ENCODE peak calls at places on chromosomes 11 and 22, in seven cellular contexts. C is H1, E is HepG2, Q is GM12878, F is HCT116, Z is K562, Y is SK-N-SH. U is an unnamed sample.

GRCh38 chr11:9069256-9069655 is 22.1 kb downstream of the SCUBE2 start:
- DNase-seq in Y (no peak), C (no peak), Z (no peak), Q (no peak), E (no peak), F (no peak), U (no peak)

GRCh38 chr11:64477675-64478074 is 113.3 kb upstream of the SLC22A12 start:
- DNase-seq in Q (no peak), C (no peak), E (no peak), F (no peak), Y (no peak), Z (no peak), U (no peak)

GRCh38 chr11:128261011-128261421 is 326.3 kb downstream of the ETS1 start:
- DNase-seq in E (no peak), Q (no peak), Z (no peak), F (no peak), C (no peak), Y (no peak), U (no peak)

GRCh38 chr11:64571410-64572091 is 19.5 kb upstream of the SLC22A12 start:
- DNase-seq in Z (peak), E (peak), C (no peak), F (no peak), Y (no peak), Q (no peak), U (no peak)

GRCh38 chr11:61760946-61761345 is 8.5 kb downstream of the MYRF start:
- DNase-seq in F (no peak), Y (no peak), E (no peak), Q (no peak), C (no peak), Z (no peak), U (no peak)

GRCh38 chr11:86743223-86744118 is 56.9 kb upstream of the PRSS23 start:
- DNase-seq in Z (peak), E (peak), Q (no peak), Y (no peak), C (no peak), F (peak), U (peak)

GRCh38 chr11:72897506-72897905 is 83.3 kb downstream of the ATG16L2 start:
- DNase-seq in F (no peak), Q (no peak), C (no peak), Z (no peak), Y (no peak), E (no peak), U (peak)

GRCh38 chr11:131914299-131914902 is 544.0 kb downstream of the NTM start:
- DNase-seq in F (no peak), Y (peak), E (no peak), C (no peak), Q (no peak), Z (no peak), U (no peak)

GRCh38 chr11:103988595-103988969 is 47.9 kb upstream of the DDI1 start:
- DNase-seq in E (no peak), Y (no peak), Z (no peak), F (no peak), Q (no peak), C (no peak), U (no peak)

GRCh38 chr11:111745719-111746504 is 20.3 kb downstream of the PPP2R1B start:
- DNase-seq in Q (no peak), Y (no peak), F (no peak), Z (no peak), C (no peak), E (no peak), U (no peak)

GRCh38 chr22:31313366-31314147 is 21.3 kb upstream of the PIK3IP1 start:
- DNase-seq in F (peak), Y (peak), E (peak), C (peak), Z (peak), Q (no peak), U (no peak)

GRCh38 chr22:22745225-22746060 is 101.0 kb downstream of the GGTLC2 start:
- DNase-seq in E (peak), Q (no peak), Z (peak), F (no peak), Y (peak), C (no peak), U (no peak)

GRCh38 chr11:34053161-34053686 is 1.7 kb downstream of the CAPRIN1 start:
- DNase-seq in F (no peak), Q (no peak), Z (peak), Y (peak), E (peak), C (no peak), U (no peak)

GRCh38 chr11:86416494-86416893 is 41.8 kb downstream of the CCDC81 start:
- DNase-seq in F (no peak), Z (peak), C (no peak), Y (no peak), E (no peak), Q (no peak), U (no peak)

GRCh38 chr22:45441158-45441557 is 27.7 kb downstream of the RIBC2 start:
- DNase-seq in Q (no peak), Y (peak), Z (peak), F (peak), C (no peak), E (peak), U (peak)

GRCh38 chr11:64591257-64592233 is 525 bp downstream of the SLC22A12 start:
- DNase-seq in Z (no peak), C (no peak), E (no peak), Y (no peak), F (no peak), Q (no peak), U (no peak)

DNA sequence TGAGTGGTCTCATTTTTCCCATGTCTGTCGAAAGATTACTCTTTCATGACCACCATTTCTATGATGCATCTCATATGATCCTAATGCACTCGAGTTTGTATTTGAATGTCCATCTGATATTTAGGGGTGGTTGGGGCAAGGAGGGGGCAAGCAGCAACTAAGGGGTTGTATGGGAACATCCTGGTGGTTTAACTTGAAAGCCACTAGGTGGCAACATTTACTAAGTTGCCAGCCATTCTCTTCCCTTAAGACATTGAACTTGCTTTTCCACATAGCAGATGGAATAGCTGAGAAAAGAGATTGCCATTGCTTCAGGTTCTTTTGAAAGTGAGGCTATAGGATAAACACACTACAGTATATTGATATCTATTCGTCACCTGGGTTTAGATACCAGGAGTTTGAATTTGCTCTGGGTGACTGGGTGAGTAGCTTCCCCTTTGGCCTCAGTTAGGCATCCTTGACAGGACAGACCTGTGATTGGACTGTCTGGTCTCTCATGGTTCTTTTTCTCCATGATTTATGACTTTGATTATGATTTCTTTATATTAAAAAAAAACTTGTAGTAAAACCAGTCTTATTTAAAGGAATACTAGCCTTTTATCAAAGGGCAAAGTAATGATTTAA is 32.4 kb downstream of the NF2 start:
- DNase-seq in E (peak), Z (peak), Y (peak), C (no peak), F (peak), Q (peak), U (no peak)
- TF ChIP-seq SIN3A in E (no peak), Z (no peak), Y (no peak), C (no peak), F (no peak), Q (no peak), U (no peak)

GRCh38 chr11:108895579-108896480 is 231.0 kb downstream of the DDX10 start:
- DNase-seq in C (no peak), E (peak), Z (no peak), Q (peak), Y (no peak), F (no peak), U (peak)
- H3K4me3 ChIP-seq in C (no peak), E (no peak), Z (no peak), Q (no peak), Y (peak), F (peak), U (peak)

DNA sequence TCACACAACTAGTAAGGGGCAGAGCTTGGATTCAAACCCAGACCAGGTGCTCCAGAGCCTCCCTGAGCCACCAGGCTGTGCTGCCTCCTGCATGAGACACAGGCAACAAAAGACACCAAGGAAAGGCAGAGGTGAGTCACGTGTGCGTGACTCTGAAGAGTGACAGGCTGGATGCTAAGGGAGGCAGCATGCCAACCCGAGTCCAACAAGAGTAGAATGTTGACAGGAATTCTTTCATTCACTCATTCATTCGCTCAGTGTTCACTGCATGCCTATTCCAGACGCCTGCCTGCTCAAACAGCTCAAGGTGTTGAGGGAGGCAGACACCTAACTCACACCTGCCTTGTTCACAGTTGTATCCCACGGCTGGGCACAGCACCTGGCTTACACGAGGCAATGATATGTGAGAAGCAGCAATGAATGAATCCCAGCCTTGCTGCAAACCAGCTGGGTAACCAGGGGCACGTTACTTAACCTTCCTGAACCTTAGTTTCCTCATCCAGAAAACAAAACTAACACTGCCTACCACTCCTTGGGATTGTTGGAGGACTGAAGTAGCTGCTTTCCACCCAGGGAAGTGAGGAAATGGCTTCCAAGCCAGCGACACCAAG is 73.8 kb upstream of the ARFGAP3 start:
- DNase-seq in Q (no peak), Z (no peak), F (peak), C (no peak), E (peak), Y (no peak), U (no peak)
- TF ChIP-seq SIN3A in Q (no peak), Z (no peak), F (no peak), C (no peak), E (no peak), Y (no peak), U (no peak)

DNA sequence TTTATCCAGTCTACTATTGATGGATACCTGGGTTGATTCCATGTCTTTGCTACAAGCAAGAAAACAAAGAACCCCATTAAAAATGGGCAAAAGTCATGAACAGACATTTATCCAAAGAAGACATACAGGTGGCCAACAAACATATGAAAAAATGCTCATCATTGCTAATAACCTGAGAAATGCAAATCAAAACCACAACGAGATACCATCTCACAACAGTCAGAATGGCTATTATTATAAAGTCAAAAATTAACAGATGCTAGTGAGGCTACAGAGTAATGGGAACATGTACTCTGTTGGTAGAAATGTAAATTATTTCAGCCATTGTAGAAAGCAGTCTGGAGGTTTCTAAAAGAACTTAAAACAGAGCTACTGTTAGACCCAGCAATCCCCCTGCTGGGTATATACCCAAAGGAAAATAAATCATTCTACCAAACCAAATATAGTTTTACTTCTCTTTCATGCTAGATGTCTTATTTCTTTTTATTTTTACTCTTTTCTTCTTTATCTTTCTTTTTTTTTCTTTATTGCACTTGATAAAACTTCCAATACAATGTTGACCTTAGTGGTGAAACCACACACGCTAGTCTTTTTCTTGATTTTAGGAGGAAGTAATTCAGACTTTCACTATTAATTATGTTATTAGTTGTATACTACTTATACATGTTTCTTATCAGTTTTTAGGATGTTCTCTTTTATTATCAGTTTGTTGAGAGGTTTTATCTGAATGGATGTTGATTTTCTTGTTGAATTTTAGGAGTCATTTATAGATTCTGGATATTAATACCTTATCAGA is 14.3 kb downstream of the TRIM22 start:
- DNase-seq in E (no peak), C (no peak), F (no peak), Y (no peak), Q (no peak), Z (no peak), U (no peak)
- H3K4me3 ChIP-seq in E (no peak), C (no peak), F (no peak), Y (no peak), Q (no peak), Z (no peak), U (no peak)

GRCh38 chr11:35688023-35688422 is 25.4 kb downstream of the TRIM44 start:
- DNase-seq in Q (no peak), Z (no peak), Y (no peak), F (no peak), E (no peak), C (no peak), U (no peak)
- TF ChIP-seq SIN3A in Q (no peak), Z (no peak), Y (no peak), F (no peak), E (no peak), C (no peak), U (no peak)

U was measured in Panc1.